ENCODE peak calls at places on chromosomes 6 and 20, in ten cellular contexts. I is SK-N-SH; U is HTR-8/SVneo; T is RWPE1; A is nucleus accumbens; N is ureter; X is effector CD4-positive, alpha-beta T cell; C is hippocampal formation; E is T-helper 17 cell; G is Peyer's patch. B is an unnamed sample.

GRCh38 chr6:16388488-16388887 is 150.1 kb downstream of the GMPR start:
- DNase-seq in U (peak; percentile 31), C (no peak), X (no peak), A (no peak), N (no peak), G (no peak), E (no peak), I (no peak), T (no peak), B (no peak)

GRCh38 chr6:157869673-157870302 is 46.7 kb downstream of the SNX9 start:
- DNase-seq in G (no peak), I (no peak), X (no peak), C (no peak), T (no peak), N (no peak), U (no peak), E (no peak), A (no peak), B (no peak)

GRCh38 chr6:159772196-159772595 is 10.4 kb downstream of the ACAT2 start:
- DNase-seq in I (no peak), T (no peak), N (no peak), E (no peak), G (no peak), C (no peak), X (no peak), U (no peak), A (no peak), B (no peak)

GRCh38 chr6:22078802-22079545 is 217.9 kb downstream of the PRL start:
- DNase-seq in U (no peak), N (no peak), G (no peak), A (no peak), C (no peak), X (no peak), I (no peak), E (no peak), T (no peak), B (no peak)

GRCh38 chr6:107665386-107665785 is 158.7 kb downstream of the SCML4 start:
- DNase-seq in U (no peak), N (no peak), C (no peak), I (no peak), E (no peak), G (no peak), X (no peak), A (no peak), T (no peak), B (no peak)

GRCh38 chr6:17584241-17584803 is 15.8 kb upstream of the FAM8A1 start:
- DNase-seq in E (no peak), T (peak; percentile 66), U (peak; percentile 77), X (no peak), A (no peak), C (no peak), G (no peak), I (peak; percentile 69), N (peak; percentile 53), B (peak; percentile 66)

GRCh38 chr6:168044521-168045130 is 34.4 kb downstream of the FRMD1 start:
- DNase-seq in I (no peak), U (no peak), X (no peak), E (no peak), T (no peak), A (no peak), C (no peak), G (no peak), N (no peak), B (no peak)

GRCh38 chr6:404685-405423 is 13.3 kb downstream of the IRF4 start:
- DNase-seq in A (no peak), G (no peak), T (no peak), U (no peak), I (no peak), E (no peak), C (no peak), N (no peak), X (no peak), B (no peak)

GRCh38 chr6:3623451-3624267 is 127.9 kb downstream of the PXDC1 start:
- DNase-seq in T (no peak), E (no peak), A (no peak), X (no peak), C (no peak), G (no peak), N (peak; percentile 33), I (no peak), U (no peak), B (no peak)

GRCh38 chr6:151071295-151071694 is 168.5 kb upstream of the AKAP12 start:
- DNase-seq in U (no peak), I (no peak), T (no peak), X (no peak), C (no peak), E (no peak), G (no peak), A (no peak), N (no peak), B (no peak)

GRCh38 chr6:150741633-150742200 is 123.8 kb upstream of the MTHFD1L start:
- DNase-seq in N (no peak), A (no peak), G (no peak), C (no peak), X (no peak), U (no peak), I (no peak), E (no peak), T (no peak), B (no peak)

GRCh38 chr20:64254571-64255360 is 782 bp upstream of the PCMTD2 start:
- DNase-seq in G (peak; percentile 44), A (no peak), U (no peak), T (no peak), N (peak; percentile 43), I (no peak), X (no peak), E (no peak), C (no peak), B (no peak)

GRCh38 chr20:49762940-49763766 is 49.5 kb upstream of the B4GALT5 start:
- DNase-seq in C (no peak), X (no peak), I (no peak), U (no peak), A (no peak), E (no peak), T (peak; percentile 57), G (no peak), N (no peak), B (no peak)

GRCh38 chr6:81797594-81797993 is 45.1 kb upstream of the TENT5A start:
- DNase-seq in E (no peak), G (no peak), T (no peak), X (no peak), U (no peak), I (no peak), C (no peak), N (no peak), A (no peak), B (no peak)

GRCh38 chr20:44805991-44806729 is 4.2 kb downstream of the RIMS4 start:
- DNase-seq in X (no peak), G (no peak), N (peak; percentile 54), C (peak; percentile 31), E (no peak), T (peak; percentile 26), U (peak; percentile 86), I (peak; percentile 91), A (no peak), B (no peak)

GRCh38 chr6:109094351-109095035 is at the start of gene SESN1:
- DNase-seq in T (peak; percentile 94), C (peak; percentile 89), N (peak; percentile 94), I (peak; percentile 97), X (peak; percentile 80), U (peak; percentile 63), G (peak; percentile 98), E (peak; percentile 89), A (peak; percentile 85), B (peak; percentile 89)

GRCh38 chr6:118372413-118372812 is 175.7 kb upstream of the PLN start:
- DNase-seq in U (no peak), A (no peak), G (no peak), X (no peak), C (no peak), E (no peak), N (no peak), I (peak; percentile 11), T (no peak), B (no peak)

GRCh38 chr6:25202505-25202904 is 76.7 kb upstream of the CARMIL1 start:
- DNase-seq in N (no peak), A (no peak), T (no peak), X (no peak), I (no peak), E (no peak), U (no peak), C (no peak), G (no peak), B (no peak)

GRCh38 chr20:38935285-38935684 is 9.1 kb downstream of the FAM83D start:
- DNase-seq in C (no peak), A (no peak), G (no peak), E (no peak), N (no peak), X (no peak), U (peak; percentile 45), T (peak; percentile 46), I (no peak), B (peak; percentile 4)

GRCh38 chr20:48797850-48798747 is 29.7 kb downstream of the PREX1 start:
- DNase-seq in G (peak; percentile 28), E (no peak), U (no peak), A (no peak), C (no peak), N (no peak), X (no peak), I (no peak), T (no peak), B (no peak)

GRCh38 chr6:37705239-37706051 is 7.8 kb upstream of the MDGA1 start:
- DNase-seq in G (peak; percentile 72), C (peak; percentile 85), E (peak; percentile 61), T (no peak), N (peak; percentile 79), U (no peak), A (peak; percentile 41), X (peak; percentile 63), I (peak; percentile 86), B (no peak)

GRCh38 chr20:44028868-44029847 is 114.5 kb downstream of the TOX2 start:
- DNase-seq in T (no peak), U (no peak), N (peak; percentile 37), C (no peak), X (no peak), E (no peak), A (no peak), I (no peak), G (peak; percentile 41), B (no peak)

GRCh38 chr20:1900321-1900791 is 5.1 kb downstream of the SIRPA start:
- DNase-seq in C (no peak), X (no peak), N (peak; percentile 52), A (peak; percentile 43), E (no peak), T (peak; percentile 67), U (peak; percentile 84), I (peak; percentile 86), G (no peak), B (peak; percentile 5)

GRCh38 chr20:25470045-25470444 is 62.6 kb downstream of the GINS1 start:
- DNase-seq in U (peak; percentile 25), I (peak; percentile 62), C (no peak), X (no peak), T (peak; percentile 50), A (no peak), E (no peak), N (no peak), G (no peak), B (peak; percentile 7)

GRCh38 chr6:26383624-26384417 is 913 bp downstream of the BTN2A2 start:
- DNase-seq in I (no peak), X (no peak), E (no peak), T (no peak), C (no peak), G (peak; percentile 57), U (no peak), A (no peak), N (no peak), B (peak; percentile 15)